ENCODE peak calls at places on chromosomes 11 and 22, in five cellular contexts. One of them, this sample, is unnamed. For H3K9me3, the result is how much of the 10 kb centered on the place peaks cover.

GRCh38 chr11:65574963-65575567 is 788 bp upstream of the EHBP1L1 start:
- DNase-seq in transverse colon: peak
- DNase-seq in A549: no peak
- DNase-seq in sigmoid colon: peak
- DNase-seq in tibial nerve: no peak
- DNase-seq in this sample: peak

GRCh38 chr11:2791139-2791520 is 91.3 kb upstream of the KCNQ1OT1 start:
- DNase-seq in transverse colon: peak
- DNase-seq in A549: no peak
- DNase-seq in sigmoid colon: peak
- DNase-seq in tibial nerve: no peak
- DNase-seq in this sample: peak

GRCh38 chr22:43077121-43077877 is 11.9 kb downstream of the TTLL1 start:
- DNase-seq in transverse colon: peak
- DNase-seq in A549: no peak
- DNase-seq in sigmoid colon: no peak
- DNase-seq in tibial nerve: no peak
- DNase-seq in this sample: no peak

GRCh38 chr11:65316311-65316978 is 1.8 kb downstream of the CDC42EP2 start:
- DNase-seq in transverse colon: peak
- DNase-seq in A549: peak
- DNase-seq in sigmoid colon: peak
- DNase-seq in tibial nerve: peak
- DNase-seq in this sample: no peak

GRCh38 chr11:35145249-35145648 is 6.3 kb downstream of the CD44 start:
- DNase-seq in transverse colon: peak
- DNase-seq in A549: no peak
- DNase-seq in sigmoid colon: no peak
- DNase-seq in tibial nerve: no peak
- DNase-seq in this sample: no peak

GRCh38 chr11:99687320-99687719 is 666.6 kb downstream of the CNTN5 start:
- DNase-seq in transverse colon: no peak
- DNase-seq in A549: no peak
- DNase-seq in sigmoid colon: no peak
- DNase-seq in tibial nerve: no peak
- DNase-seq in this sample: no peak

GRCh38 chr11:63906585-63906984 is 10.4 kb downstream of the RCOR2 start:
- DNase-seq in transverse colon: peak
- DNase-seq in A549: no peak
- DNase-seq in sigmoid colon: no peak
- DNase-seq in tibial nerve: no peak
- DNase-seq in this sample: no peak

GRCh38 chr11:34630544-34630943 is 9.7 kb downstream of the EHF start:
- DNase-seq in transverse colon: no peak
- DNase-seq in A549: peak
- DNase-seq in sigmoid colon: no peak
- DNase-seq in tibial nerve: no peak
- DNase-seq in this sample: no peak

GRCh38 chr22:43310311-43310710 is 32.9 kb downstream of the SCUBE1 start:
- DNase-seq in transverse colon: no peak
- DNase-seq in A549: no peak
- DNase-seq in sigmoid colon: no peak
- DNase-seq in tibial nerve: no peak
- DNase-seq in this sample: no peak

DNA sequence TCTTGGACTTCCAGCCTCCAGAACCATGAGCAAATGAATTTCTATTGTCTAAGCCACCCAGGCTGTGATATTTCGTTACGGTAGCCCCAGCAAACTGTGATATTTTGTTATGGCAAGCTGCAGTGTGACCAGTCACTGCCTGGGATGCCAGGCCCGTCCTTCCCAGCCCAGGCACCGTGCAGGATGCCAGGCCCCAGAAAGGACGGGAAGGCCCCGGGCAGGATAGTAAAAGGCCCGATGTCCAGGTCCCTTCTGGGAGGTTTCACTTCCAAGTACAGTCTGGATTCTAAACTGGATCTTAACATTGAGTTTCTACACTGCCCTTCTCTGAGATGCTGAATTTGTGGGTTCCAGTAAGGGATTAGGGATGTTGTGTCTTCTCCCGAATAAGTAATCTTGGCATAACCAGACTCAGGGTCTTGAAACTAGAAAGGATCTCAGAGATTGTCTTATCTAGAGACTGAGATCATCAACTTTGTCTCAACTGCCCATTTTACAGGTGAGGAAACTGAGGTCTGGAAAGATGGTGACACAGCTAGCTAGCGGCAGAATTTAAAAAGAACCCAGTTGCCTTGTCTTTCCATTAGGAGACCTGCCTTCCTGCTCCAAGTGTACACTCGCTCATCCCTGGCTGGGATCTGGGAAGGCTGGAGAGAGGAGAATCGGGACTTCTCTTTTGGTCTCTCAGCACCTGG is 19.9 kb downstream of the RPUSD4 start:
- DNase-seq in transverse colon: no peak
- DNase-seq in A549: no peak
- DNase-seq in sigmoid colon: no peak
- DNase-seq in tibial nerve: no peak
- DNase-seq in this sample: no peak
- H3K9me3 ChIP-seq in transverse colon: under half
- H3K9me3 ChIP-seq in A549: under half
- H3K9me3 ChIP-seq in sigmoid colon: under half
- H3K9me3 ChIP-seq in tibial nerve: under half
- H3K9me3 ChIP-seq in this sample: under half

GRCh38 chr11:61955031-61955415 is 4.9 kb downstream of the BEST1 start:
- DNase-seq in transverse colon: peak
- DNase-seq in A549: peak
- DNase-seq in sigmoid colon: peak
- DNase-seq in tibial nerve: peak
- DNase-seq in this sample: peak
- TF ChIP-seq POLR2A in transverse colon: no peak
- TF ChIP-seq POLR2A in A549: no peak
- TF ChIP-seq POLR2A in sigmoid colon: peak
- TF ChIP-seq POLR2A in tibial nerve: peak
- TF ChIP-seq POLR2A in this sample: no peak

GRCh38 chr22:46172522-46172921 is 22.2 kb downstream of the PPARA start:
- DNase-seq in transverse colon: no peak
- DNase-seq in A549: no peak
- DNase-seq in sigmoid colon: no peak
- DNase-seq in tibial nerve: no peak
- DNase-seq in this sample: no peak

GRCh38 chr22:46176508-46177003 is 26.2 kb downstream of the PPARA start:
- DNase-seq in transverse colon: no peak
- DNase-seq in A549: no peak
- DNase-seq in sigmoid colon: no peak
- DNase-seq in tibial nerve: no peak
- DNase-seq in this sample: no peak

GRCh38 chr22:46178755-46179505 is 28.6 kb downstream of the PPARA start:
- DNase-seq in transverse colon: no peak
- DNase-seq in A549: peak
- DNase-seq in sigmoid colon: no peak
- DNase-seq in tibial nerve: no peak
- DNase-seq in this sample: no peak

GRCh38 chr22:46173152-46173551 is 22.8 kb downstream of the PPARA start:
- DNase-seq in transverse colon: no peak
- DNase-seq in A549: no peak
- DNase-seq in sigmoid colon: no peak
- DNase-seq in tibial nerve: no peak
- DNase-seq in this sample: no peak

DNA sequence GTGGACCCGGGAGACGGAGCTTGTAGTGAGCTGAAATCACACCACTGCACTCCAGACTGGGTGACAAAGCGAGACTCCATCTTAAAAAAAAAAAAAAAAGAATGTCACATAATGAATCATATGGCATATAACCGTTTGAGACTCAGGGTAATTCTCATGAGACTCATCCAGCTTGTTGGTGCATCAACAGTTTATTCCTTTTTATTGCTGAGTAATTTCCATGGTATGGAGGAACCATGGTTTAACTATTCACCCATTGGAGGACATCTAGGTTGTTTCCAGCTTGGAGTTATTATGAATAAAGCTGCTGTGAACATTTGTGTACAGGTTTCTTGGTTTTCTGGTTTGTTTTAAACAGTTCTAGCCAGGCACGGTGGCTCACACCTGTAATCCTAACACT is 25.3 kb downstream of the PPARA start:
- DNase-seq in transverse colon: no peak
- DNase-seq in A549: no peak
- DNase-seq in sigmoid colon: no peak
- DNase-seq in tibial nerve: no peak
- DNase-seq in this sample: no peak
- H3K9me3 ChIP-seq in transverse colon: under half
- H3K9me3 ChIP-seq in A549: under half
- H3K9me3 ChIP-seq in sigmoid colon: under half
- H3K9me3 ChIP-seq in tibial nerve: under half
- H3K9me3 ChIP-seq in this sample: under half

DNA sequence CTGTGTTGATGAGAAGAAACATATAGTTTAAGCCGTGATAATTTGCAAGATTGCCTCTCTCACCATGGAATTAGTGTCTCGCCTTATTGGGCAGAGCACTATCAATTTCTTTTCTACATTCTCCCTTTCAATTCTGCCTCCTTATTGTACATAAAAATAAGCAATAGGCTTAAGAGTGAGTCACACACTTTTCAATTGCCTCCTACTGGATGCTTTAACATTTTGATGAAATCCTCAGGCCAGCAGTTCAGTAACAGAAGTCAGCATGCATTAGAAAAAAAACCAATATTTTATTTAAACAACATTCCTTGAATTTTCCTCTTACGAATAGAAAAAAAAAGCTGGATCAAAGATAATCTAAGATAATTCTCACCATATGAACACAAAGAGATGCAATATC is 33.8 kb upstream of the VWA5A start:
- DNase-seq in transverse colon: no peak
- DNase-seq in A549: no peak
- DNase-seq in sigmoid colon: no peak
- DNase-seq in tibial nerve: no peak
- DNase-seq in this sample: no peak
- TF ChIP-seq POLR2A in transverse colon: no peak
- TF ChIP-seq POLR2A in A549: no peak
- TF ChIP-seq POLR2A in sigmoid colon: no peak
- TF ChIP-seq POLR2A in tibial nerve: no peak
- TF ChIP-seq POLR2A in this sample: no peak

GRCh38 chr22:47277001-47277400 is 514.6 kb downstream of the TBC1D22A start:
- DNase-seq in transverse colon: no peak
- DNase-seq in A549: no peak
- DNase-seq in sigmoid colon: peak
- DNase-seq in tibial nerve: no peak
- DNase-seq in this sample: no peak
- H3K9me3 ChIP-seq in transverse colon: under half
- H3K9me3 ChIP-seq in A549: under half
- H3K9me3 ChIP-seq in sigmoid colon: under half
- H3K9me3 ChIP-seq in tibial nerve: under half
- H3K9me3 ChIP-seq in this sample: under half

GRCh38 chr11:12076840-12077534 is 33.4 kb upstream of the MICAL2 start:
- DNase-seq in transverse colon: no peak
- DNase-seq in A549: peak
- DNase-seq in sigmoid colon: no peak
- DNase-seq in tibial nerve: no peak
- DNase-seq in this sample: no peak
- TF ChIP-seq POLR2A in transverse colon: no peak
- TF ChIP-seq POLR2A in A549: no peak
- TF ChIP-seq POLR2A in sigmoid colon: no peak
- TF ChIP-seq POLR2A in tibial nerve: no peak
- TF ChIP-seq POLR2A in this sample: no peak

DNA sequence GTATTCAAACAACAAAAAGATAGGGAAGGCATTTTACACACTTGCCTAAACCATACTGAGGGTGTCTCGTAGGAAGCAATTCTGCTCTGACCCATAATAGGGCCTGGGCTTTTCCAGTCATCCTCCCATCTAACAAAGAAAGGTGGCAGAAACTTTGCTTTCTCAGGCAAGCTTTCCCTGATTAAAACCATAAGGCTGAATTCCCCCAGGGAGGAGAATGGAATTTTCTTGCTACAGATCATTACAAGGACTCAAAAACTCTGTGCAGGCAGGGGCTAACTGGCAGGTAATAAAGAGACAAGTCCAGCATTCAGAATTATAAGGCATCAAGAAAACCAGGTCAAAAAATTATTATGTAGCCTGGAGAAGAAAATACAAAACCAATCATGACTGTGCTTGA is 90.4 kb downstream of the RBFOX2 start:
- DNase-seq in transverse colon: no peak
- DNase-seq in A549: no peak
- DNase-seq in sigmoid colon: no peak
- DNase-seq in tibial nerve: no peak
- DNase-seq in this sample: no peak
- H3K9me3 ChIP-seq in transverse colon: under half
- H3K9me3 ChIP-seq in A549: under half
- H3K9me3 ChIP-seq in sigmoid colon: under half
- H3K9me3 ChIP-seq in tibial nerve: under half
- H3K9me3 ChIP-seq in this sample: under half

DNA sequence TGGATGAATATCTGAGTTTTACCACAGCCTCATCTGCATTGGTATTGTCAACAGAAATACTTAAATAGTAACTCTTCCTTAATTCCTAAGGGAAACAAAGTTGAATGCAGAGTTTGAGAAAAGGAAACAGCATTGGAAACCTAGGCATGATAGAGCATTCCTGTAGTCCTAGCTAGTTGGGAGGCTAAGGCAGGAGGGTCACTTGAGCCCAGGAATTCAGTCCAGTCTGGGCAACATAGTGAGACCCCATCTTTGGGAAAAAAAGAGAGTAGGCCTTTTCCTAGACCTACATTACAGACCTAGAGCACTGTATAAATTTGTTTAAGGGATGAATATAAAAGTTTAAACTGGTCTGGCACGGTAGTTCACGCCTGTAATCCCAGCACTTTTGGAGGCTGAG is 13.4 kb downstream of the PAFAH1B2 start:
- DNase-seq in transverse colon: no peak
- DNase-seq in A549: no peak
- DNase-seq in sigmoid colon: no peak
- DNase-seq in tibial nerve: no peak
- DNase-seq in this sample: no peak
- TF ChIP-seq POLR2A in transverse colon: no peak
- TF ChIP-seq POLR2A in A549: no peak
- TF ChIP-seq POLR2A in sigmoid colon: no peak
- TF ChIP-seq POLR2A in tibial nerve: no peak
- TF ChIP-seq POLR2A in this sample: no peak

This sample was measured in adrenal gland.